ENCODE peak calls at places on chromosomes 6 and 20, in four cellular contexts. One of them, this sample, is unnamed.

GRCh38 chr20:48831702-48832422 is 4.1 kb upstream of the PREX1 start:
- DNase-seq in K562: peak
- DNase-seq in HepG2: no peak
- DNase-seq in HEK293T: no peak
- DNase-seq in this sample: no peak

GRCh38 chr20:34564810-34565209 is 6.3 kb downstream of the MAP1LC3A start:
- DNase-seq in K562: no peak
- DNase-seq in HepG2: no peak
- DNase-seq in HEK293T: no peak
- DNase-seq in this sample: no peak

GRCh38 chr20:6660441-6660840 is 107.0 kb upstream of the BMP2 start:
- DNase-seq in K562: no peak
- DNase-seq in HepG2: no peak
- DNase-seq in HEK293T: no peak
- DNase-seq in this sample: no peak

GRCh38 chr6:36312854-36313627 is 23.6 kb downstream of the BNIP5 start:
- DNase-seq in K562: no peak
- DNase-seq in HepG2: no peak
- DNase-seq in HEK293T: no peak
- DNase-seq in this sample: no peak

GRCh38 chr20:8043687-8044278 is 24.2 kb upstream of the TMX4 start:
- DNase-seq in K562: peak
- DNase-seq in HepG2: peak
- DNase-seq in HEK293T: peak
- DNase-seq in this sample: no peak

GRCh38 chr20:3174442-3175263 is 1.3 kb upstream of the LZTS3 start:
- DNase-seq in K562: no peak
- DNase-seq in HepG2: no peak
- DNase-seq in HEK293T: no peak
- DNase-seq in this sample: no peak

GRCh38 chr6:106825156-106825555 is 149.4 kb downstream of the CD24 start:
- DNase-seq in K562: no peak
- DNase-seq in HepG2: no peak
- DNase-seq in HEK293T: no peak
- DNase-seq in this sample: no peak

GRCh38 chr20:50980071-50980681 is 21.6 kb downstream of the MOCS3 start:
- DNase-seq in K562: no peak
- DNase-seq in HepG2: peak
- DNase-seq in HEK293T: no peak
- DNase-seq in this sample: no peak

GRCh38 chr20:17504898-17505663 is 26.1 kb downstream of the BFSP1 start:
- DNase-seq in K562: peak
- DNase-seq in HepG2: peak
- DNase-seq in HEK293T: peak
- DNase-seq in this sample: peak

GRCh38 chr6:41689171-41690008 is 46.0 kb downstream of the TFEB start:
- DNase-seq in K562: no peak
- DNase-seq in HepG2: no peak
- DNase-seq in HEK293T: no peak
- DNase-seq in this sample: peak

GRCh38 chr6:2854394-2854982 is 12.8 kb upstream of the SERPINB1 start:
- DNase-seq in K562: no peak
- DNase-seq in HepG2: no peak
- DNase-seq in HEK293T: no peak
- DNase-seq in this sample: no peak

GRCh38 chr20:18504479-18505060 is 3.2 kb upstream of the SEC23B start:
- DNase-seq in K562: no peak
- DNase-seq in HepG2: no peak
- DNase-seq in HEK293T: no peak
- DNase-seq in this sample: peak

GRCh38 chr6:6856538-6857523 is 250.9 kb upstream of the RREB1 start:
- DNase-seq in K562: no peak
- DNase-seq in HepG2: no peak
- DNase-seq in HEK293T: no peak
- DNase-seq in this sample: peak

GRCh38 chr6:40321616-40322015 is 265.5 kb downstream of the LRFN2 start:
- DNase-seq in K562: no peak
- DNase-seq in HepG2: no peak
- DNase-seq in HEK293T: no peak
- DNase-seq in this sample: no peak

GRCh38 chr6:119079288-119079809 is 885 bp upstream of the FAM184A start:
- DNase-seq in K562: no peak
- DNase-seq in HepG2: no peak
- DNase-seq in HEK293T: no peak
- DNase-seq in this sample: no peak

GRCh38 chr20:10469599-10469998 is 34.5 kb downstream of the SLX4IP start:
- DNase-seq in K562: no peak
- DNase-seq in HepG2: peak
- DNase-seq in HEK293T: peak
- DNase-seq in this sample: no peak

GRCh38 chr6:31058128-31058894 is 48.0 kb downstream of the MUC22 start:
- DNase-seq in K562: peak
- DNase-seq in HepG2: peak
- DNase-seq in HEK293T: peak
- DNase-seq in this sample: no peak

GRCh38 chr6:33904050-33904827 is 100.4 kb upstream of the MLN start:
- DNase-seq in K562: peak
- DNase-seq in HepG2: no peak
- DNase-seq in HEK293T: no peak
- DNase-seq in this sample: no peak

GRCh38 chr6:134512946-134513345 is 195.0 kb upstream of the SGK1 start:
- DNase-seq in K562: no peak
- DNase-seq in HepG2: no peak
- DNase-seq in HEK293T: no peak
- DNase-seq in this sample: no peak

GRCh38 chr20:36871640-36872570 is 4.0 kb upstream of the TLDC2 start:
- DNase-seq in K562: no peak
- DNase-seq in HepG2: peak
- DNase-seq in HEK293T: no peak
- DNase-seq in this sample: no peak

GRCh38 chr6:73669005-73669404 is 15.2 kb upstream of the SLC17A5 start:
- DNase-seq in K562: no peak
- DNase-seq in HepG2: no peak
- DNase-seq in HEK293T: no peak
- DNase-seq in this sample: no peak

DNA sequence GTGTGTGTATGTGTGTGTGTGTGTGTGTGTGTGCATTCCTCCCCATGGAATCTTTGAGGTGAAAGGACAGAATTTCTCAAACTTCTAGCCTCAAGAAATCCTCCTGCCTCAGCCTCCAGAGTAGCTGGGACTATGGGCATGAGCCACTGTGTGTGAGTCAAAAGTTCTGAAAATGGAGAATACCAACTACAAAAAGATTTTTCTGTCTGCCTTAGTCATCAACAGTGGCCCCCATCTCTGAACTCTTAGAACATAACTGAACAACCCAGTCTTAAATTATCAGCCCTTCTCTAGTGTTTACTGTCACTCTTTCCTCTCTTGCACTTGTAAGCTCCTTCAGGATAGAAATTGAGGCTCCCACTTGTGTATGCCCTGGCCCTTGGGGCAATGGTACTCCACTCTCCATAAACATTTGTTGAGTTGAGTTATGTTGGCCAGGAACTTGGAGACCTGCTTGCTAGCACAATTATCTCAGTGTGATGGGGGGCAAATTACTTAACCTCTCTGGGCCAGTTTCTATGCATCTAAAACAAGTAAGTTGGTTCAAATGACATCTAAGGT is 35.3 kb upstream of the CLIC5 start:
- DNase-seq in K562: no peak
- DNase-seq in HepG2: no peak
- DNase-seq in HEK293T: no peak
- DNase-seq in this sample: no peak
- TF ChIP-seq ELF4 in K562: no peak
- TF ChIP-seq ELF4 in HepG2: no peak
- TF ChIP-seq ELF4 in HEK293T: no peak
- TF ChIP-seq ELF4 in this sample: no peak

DNA sequence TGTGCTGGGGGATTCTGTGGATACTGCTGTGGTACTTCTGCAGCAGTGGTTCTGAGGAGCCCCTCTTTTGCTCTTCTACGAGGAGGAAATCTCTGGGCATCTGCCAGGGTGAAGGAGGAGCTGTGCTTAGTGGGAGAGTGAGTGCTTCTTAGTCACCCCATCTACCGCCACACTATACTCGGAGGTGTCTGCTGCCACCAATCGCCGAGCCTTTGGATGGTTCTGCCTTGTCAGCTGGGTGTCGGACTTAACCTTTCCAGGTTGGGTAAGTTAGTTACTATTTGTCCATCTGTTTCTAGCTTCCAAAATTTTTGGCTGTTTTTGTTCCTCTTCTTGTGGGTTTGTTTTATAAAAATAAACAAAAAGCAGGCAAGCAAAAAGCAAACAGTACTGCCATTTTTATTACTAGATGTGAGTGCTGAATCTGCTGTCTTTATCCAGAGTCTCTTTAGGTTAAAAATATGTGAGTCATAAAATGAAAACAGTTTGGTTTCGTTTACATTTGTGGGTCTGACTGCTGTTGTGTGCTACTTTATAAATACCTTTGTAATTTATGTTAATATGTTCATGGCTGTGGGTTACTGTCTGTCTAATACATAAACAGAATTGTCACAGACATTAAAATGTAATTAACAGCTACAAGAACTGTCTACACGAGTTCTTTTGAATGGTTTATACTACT is 89.1 kb downstream of the ARID1B start:
- DNase-seq in K562: no peak
- DNase-seq in HepG2: no peak
- DNase-seq in HEK293T: no peak
- DNase-seq in this sample: no peak
- TF ChIP-seq ELF4 in K562: no peak
- TF ChIP-seq ELF4 in HepG2: no peak
- TF ChIP-seq ELF4 in HEK293T: no peak
- TF ChIP-seq ELF4 in this sample: no peak

GRCh38 chr6:99096186-99096585 is 148.4 kb upstream of the FBXL4 start:
- DNase-seq in K562: no peak
- DNase-seq in HepG2: no peak
- DNase-seq in HEK293T: no peak
- DNase-seq in this sample: no peak

GRCh38 chr6:99092009-99092408 is 144.3 kb upstream of the FBXL4 start:
- DNase-seq in K562: no peak
- DNase-seq in HepG2: no peak
- DNase-seq in HEK293T: no peak
- DNase-seq in this sample: no peak

GRCh38 chr6:99099243-99099642 is 151.5 kb upstream of the FBXL4 start:
- DNase-seq in K562: no peak
- DNase-seq in HepG2: no peak
- DNase-seq in HEK293T: no peak
- DNase-seq in this sample: no peak

GRCh38 chr6:99092461-99092860 is 144.7 kb upstream of the FBXL4 start:
- DNase-seq in K562: no peak
- DNase-seq in HepG2: no peak
- DNase-seq in HEK293T: no peak
- DNase-seq in this sample: no peak

DNA sequence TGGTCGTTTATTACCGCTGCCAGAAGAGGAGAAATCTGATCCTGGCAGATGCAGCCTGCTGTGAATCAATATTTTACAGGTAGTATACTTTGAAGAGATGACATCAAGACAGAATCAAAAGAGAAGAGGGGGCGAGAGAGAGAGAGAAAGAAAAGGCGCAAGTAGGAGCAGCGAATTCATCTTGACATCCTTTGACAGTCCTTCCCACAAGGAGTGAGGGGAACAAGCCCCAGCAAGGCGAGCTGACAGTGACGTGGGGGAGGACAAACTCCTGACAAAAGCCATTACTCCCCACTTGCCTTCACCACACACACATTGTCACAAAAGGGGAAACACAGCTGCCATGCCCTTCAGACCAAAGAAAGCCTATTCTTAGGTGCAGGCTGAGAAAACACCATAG is 146.0 kb upstream of the FBXL4 start:
- DNase-seq in K562: no peak
- DNase-seq in HepG2: no peak
- DNase-seq in HEK293T: no peak
- DNase-seq in this sample: no peak
- TF ChIP-seq ELF4 in K562: no peak
- TF ChIP-seq ELF4 in HepG2: no peak
- TF ChIP-seq ELF4 in HEK293T: no peak
- TF ChIP-seq ELF4 in this sample: no peak

GRCh38 chr6:98946877-98947410 is 802 bp downstream of the FBXL4 start:
- DNase-seq in K562: no peak
- DNase-seq in HepG2: no peak
- DNase-seq in HEK293T: peak
- DNase-seq in this sample: no peak

GRCh38 chr6:98944598-98945011 is 3.1 kb downstream of the FBXL4 start:
- DNase-seq in K562: no peak
- DNase-seq in HepG2: peak
- DNase-seq in HEK293T: no peak
- DNase-seq in this sample: no peak

GRCh38 chr6:98944168-98944567 is 3.6 kb downstream of the FBXL4 start:
- DNase-seq in K562: no peak
- DNase-seq in HepG2: no peak
- DNase-seq in HEK293T: no peak
- DNase-seq in this sample: no peak

GRCh38 chr6:98946266-98946817 is 1.4 kb downstream of the FBXL4 start:
- DNase-seq in K562: no peak
- DNase-seq in HepG2: no peak
- DNase-seq in HEK293T: no peak
- DNase-seq in this sample: no peak

DNA sequence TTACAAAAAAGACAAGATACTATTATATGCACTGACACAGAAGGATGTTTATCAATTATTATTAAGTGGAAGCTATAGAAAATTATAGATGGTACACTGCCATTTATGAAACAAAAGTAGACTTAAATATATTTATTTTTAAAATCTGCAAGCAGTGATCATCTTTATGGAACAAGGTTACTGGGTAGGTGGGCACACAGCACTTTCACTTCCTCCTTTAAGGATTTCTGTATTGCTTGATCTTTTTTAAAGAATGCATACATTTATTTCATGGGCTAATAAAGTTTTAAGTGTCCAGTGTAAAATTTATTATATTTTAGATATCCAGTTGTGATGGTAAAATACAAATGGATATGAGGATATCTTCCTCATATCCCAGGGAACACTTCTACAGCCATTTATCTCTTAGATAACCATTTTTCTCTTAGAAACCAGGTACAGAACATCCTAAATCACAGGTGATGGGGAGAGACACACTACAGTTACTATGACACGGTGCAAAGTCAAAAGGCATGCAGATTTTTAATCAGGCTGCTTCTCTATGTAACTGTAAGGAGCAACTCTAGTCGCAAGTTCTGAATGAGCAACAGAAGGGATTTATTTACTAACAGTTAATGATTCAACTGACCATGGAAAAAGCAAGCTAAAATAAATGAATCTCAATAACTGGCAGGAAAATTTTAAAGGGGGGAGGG is 2.3 kb downstream of the FBXL4 start:
- DNase-seq in K562: no peak
- DNase-seq in HepG2: no peak
- DNase-seq in HEK293T: no peak
- DNase-seq in this sample: no peak
- TF ChIP-seq ELF4 in K562: no peak
- TF ChIP-seq ELF4 in HepG2: no peak
- TF ChIP-seq ELF4 in HEK293T: no peak
- TF ChIP-seq ELF4 in this sample: no peak

This sample was measured in WTC11.